ENCODE peak calls at places on chromosome 16, in five cellular contexts. C is brain microvascular endothelial cell, Z is HCT116, P is AG04450, M is gastrocnemius medialis. O is an unnamed sample.

GRCh38 chr16:3091551-3091950 is 7.5 kb downstream of the ZSCAN10 start:
- DNase-seq in C (no peak), Z (no peak), P (no peak), M (no peak), O (no peak)

GRCh38 chr16:28202147-28202746 is 9.5 kb downstream of the XPO6 start:
- DNase-seq in C (no peak), Z (no peak), P (no peak), M (no peak), O (no peak)

GRCh38 chr16:29912087-29912486 is 11.8 kb downstream of the ASPHD1 start:
- DNase-seq in C (no peak), Z (no peak), P (no peak), M (no peak), O (no peak)

GRCh38 chr16:71882505-71883192 is 1.3 kb downstream of the ZNF821 start:
- DNase-seq in C (peak), Z (peak), P (no peak), M (no peak), O (peak)

GRCh38 chr16:15610369-15610871 is 32.5 kb downstream of the MARF1 start:
- DNase-seq in C (peak), Z (no peak), P (no peak), M (no peak), O (no peak)

GRCh38 chr16:54630284-54630967 is 300.2 kb upstream of the IRX5 start:
- DNase-seq in C (peak), Z (no peak), P (no peak), M (no peak), O (no peak)

GRCh38 chr16:19804538-19805323 is 79.9 kb downstream of the GPRC5B start:
- DNase-seq in C (no peak), Z (no peak), P (no peak), M (peak), O (no peak)

GRCh38 chr16:506246-506546 is 21.3 kb upstream of the CAPN15 start:
- DNase-seq in C (no peak), Z (no peak), P (no peak), M (no peak), O (no peak)

GRCh38 chr16:359871-360697 is 7.6 kb upstream of the AXIN1 start:
- DNase-seq in C (no peak), Z (no peak), P (no peak), M (no peak), O (no peak)

GRCh38 chr16:229731-230281 is 557 bp upstream of the LUC7L start:
- DNase-seq in C (no peak), Z (no peak), P (no peak), M (no peak), O (no peak)

GRCh38 chr16:89921699-89922476 is 1.3 kb upstream of the TUBB3 start:
- DNase-seq in C (peak), Z (peak), P (peak), M (no peak), O (peak)

GRCh38 chr16:89919535-89920406 is 1.1 kb downstream of the MC1R start:
- DNase-seq in C (no peak), Z (no peak), P (no peak), M (no peak), O (no peak)

GRCh38 chr16:30369091-30369937 is 980 bp downstream of the TBC1D10B start:
- DNase-seq in C (no peak), Z (no peak), P (no peak), M (no peak), O (no peak)

GRCh38 chr16:73046484-73047214 is 1.3 kb downstream of the ZFHX3 start:
- DNase-seq in C (no peak), Z (no peak), P (no peak), M (no peak), O (no peak)

GRCh38 chr16:46929378-46930332 is 43.8 kb downstream of the DNAJA2 start:
- DNase-seq in C (peak), Z (peak), P (peak), M (peak), O (peak)

GRCh38 chr16:66845791-66846221 is 1.6 kb downstream of the CA7 start:
- DNase-seq in C (no peak), Z (no peak), P (no peak), M (no peak), O (no peak)

GRCh38 chr16:68021490-68021889 is 1.5 kb downstream of the DDX28 start:
- DNase-seq in C (no peak), Z (no peak), P (no peak), M (no peak), O (no peak)
- H3K4me3 ChIP-seq in C (no peak), Z (peak), P (peak), M (peak), O (peak)

GRCh38 chr16:50667497-50668367 is 13.4 kb downstream of the SNX20 start:
- DNase-seq in C (no peak), Z (no peak), P (no peak), M (no peak), O (no peak)
- TF ChIP-seq CTCF in C (no peak), Z (peak), P (no peak), M (no peak), O (no peak)

GRCh38 chr16:85615014-85615851 is 2.1 kb downstream of the GSE1 start:
- DNase-seq in C (no peak), Z (peak), P (no peak), M (no peak), O (no peak)
- H3K4me3 ChIP-seq in C (no peak), Z (peak), P (no peak), M (peak), O (no peak)

GRCh38 chr16:84950906-84951305 is 60.4 kb downstream of the ZDHHC7 start:
- DNase-seq in C (no peak), Z (no peak), P (no peak), M (no peak), O (no peak)

GRCh38 chr16:84949776-84950436 is 61.4 kb downstream of the ZDHHC7 start:
- DNase-seq in C (no peak), Z (no peak), P (no peak), M (no peak), O (no peak)

GRCh38 chr16:84953051-84953746 is 58.1 kb downstream of the ZDHHC7 start:
- DNase-seq in C (no peak), Z (no peak), P (no peak), M (no peak), O (no peak)

GRCh38 chr16:84955427-84955826 is 55.9 kb downstream of the ZDHHC7 start:
- DNase-seq in C (no peak), Z (no peak), P (no peak), M (no peak), O (no peak)

DNA sequence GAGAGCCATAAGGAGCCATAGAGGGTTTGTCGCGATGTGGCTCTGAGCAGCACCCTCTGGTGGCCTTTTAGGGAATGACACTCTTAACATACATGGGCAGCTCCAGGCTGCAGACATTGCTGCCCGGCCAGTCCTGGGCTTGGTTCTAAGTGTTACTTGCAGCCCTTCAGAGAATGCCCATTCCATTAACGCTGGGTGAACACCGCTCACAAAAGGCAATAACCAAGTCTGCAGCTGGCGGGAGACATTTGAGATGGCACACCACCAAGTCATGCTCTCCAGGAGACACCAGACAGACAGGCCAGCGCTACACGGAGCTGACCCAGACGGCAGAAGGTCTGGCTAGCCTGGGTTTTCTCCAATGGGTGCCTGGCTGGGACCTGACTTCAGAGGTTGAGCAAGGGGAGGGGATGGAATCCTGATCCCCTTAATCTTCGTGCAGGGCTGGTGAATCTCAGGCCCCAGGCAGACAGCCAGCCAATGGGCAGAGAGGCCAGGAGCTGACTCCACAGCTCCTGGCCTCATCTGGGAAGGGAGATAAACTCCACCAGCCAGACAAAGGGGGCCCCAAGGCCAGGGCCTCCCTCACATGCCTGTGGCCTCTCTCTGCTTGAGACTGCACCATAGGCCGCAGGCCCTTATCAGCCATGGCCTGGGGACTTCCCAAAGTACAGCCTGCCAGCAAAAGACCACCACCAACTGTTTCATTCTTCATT is 58.8 kb downstream of the ZDHHC7 start:
- DNase-seq in C (peak), Z (peak), P (peak), M (peak), O (peak)
- TF ChIP-seq CTCF in C (peak), Z (peak), P (peak), M (peak), O (peak)

DNA sequence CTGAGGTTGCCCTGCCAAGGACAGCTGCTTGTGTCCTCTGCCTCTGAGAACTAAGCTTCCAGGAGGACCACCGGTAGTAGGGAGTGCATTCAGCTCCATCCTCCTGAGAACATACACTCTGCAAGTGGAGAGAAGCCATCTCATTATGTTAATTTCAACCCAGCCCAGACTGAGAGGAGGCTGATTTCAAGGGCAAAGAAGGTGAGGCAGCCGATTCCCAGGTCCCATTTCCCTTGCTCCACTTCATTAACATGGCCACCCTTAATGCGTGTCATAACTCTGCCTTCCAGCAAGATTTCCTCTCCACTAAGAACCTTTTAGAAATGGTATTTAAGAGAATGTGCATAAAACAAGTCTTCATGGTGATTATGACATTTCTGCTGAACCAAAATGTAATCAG is 72.5 kb downstream of the CDH13 start:
- DNase-seq in C (no peak), Z (no peak), P (no peak), M (no peak), O (no peak)
- H3K4me3 ChIP-seq in C (no peak), Z (no peak), P (no peak), M (no peak), O (no peak)

GRCh38 chr16:77600555-77600954 is 121.8 kb upstream of the NUDT7 start:
- DNase-seq in C (no peak), Z (no peak), P (no peak), M (no peak), O (no peak)
- TF ChIP-seq CTCF in C (no peak), Z (no peak), P (no peak), M (no peak), O (no peak)

O was measured in HFF-Myc.